ENCODE peak calls at places on chromosome 10, in five cellular contexts. R, T, P, V and F are unnamed samples.

GRCh38 chr10:70738425-70739121 is 46.6 kb downstream of the TBATA start:
- DNase-seq in P (no peak), T (no peak), V (no peak), R (no peak), F (no peak)

GRCh38 chr10:97584060-97584797 is at the start of gene HOGA1:
- DNase-seq in R (peak; percentile 55), T (no peak), P (no peak), V (peak; percentile 44), F (peak; percentile 89)

GRCh38 chr10:84768132-84768531 is 439.7 kb downstream of the CCSER2 start:
- DNase-seq in V (no peak), R (no peak), P (no peak), T (no peak), F (no peak)

GRCh38 chr10:1227505-1228402 is 171.6 kb downstream of the WDR37 start:
- DNase-seq in P (no peak), V (no peak), R (no peak), T (no peak), F (no peak)

GRCh38 chr10:43945908-43946307 is 297.2 kb upstream of the ZNF32 start:
- DNase-seq in T (no peak), V (no peak), P (no peak), R (no peak), F (no peak)

GRCh38 chr10:37275216-37275777 is 149.9 kb downstream of the ANKRD30A start:
- DNase-seq in R (no peak), V (no peak), P (no peak), T (no peak), F (no peak)

GRCh38 chr10:35388682-35389081 is 52.4 kb downstream of the CCNY start:
- DNase-seq in R (no peak), V (no peak), P (no peak), T (no peak), F (no peak)

GRCh38 chr10:43202224-43202656 is 64.0 kb downstream of the CSGALNACT2 start:
- DNase-seq in V (peak; percentile 23), T (no peak), R (no peak), P (no peak), F (peak; percentile 77)

GRCh38 chr10:112356686-112357085 is 17.2 kb upstream of the ACSL5 start:
- DNase-seq in P (no peak), V (no peak), R (no peak), T (no peak), F (no peak)

GRCh38 chr10:71316081-71316785 is 2.8 kb upstream of the SLC29A3 start:
- DNase-seq in R (peak; percentile 4), P (no peak), T (no peak), V (peak; percentile 16), F (no peak)

GRCh38 chr10:97632949-97633884 is at the start of gene MORN4:
- DNase-seq in P (peak; percentile 88), V (peak; percentile 93), T (peak; percentile 89), R (peak; percentile 84), F (peak; percentile 97)

GRCh38 chr10:6269953-6270867 is 67.5 kb downstream of the PFKFB3 start:
- DNase-seq in T (no peak), V (peak; percentile 54), R (peak; percentile 19), P (no peak), F (no peak)

GRCh38 chr10:31031205-31031665 is 430 bp downstream of the ZNF438 start:
- DNase-seq in V (peak; percentile 90), T (no peak), P (no peak), R (no peak), F (no peak)

GRCh38 chr10:122464575-122464974 is 3.2 kb downstream of the HTRA1 start:
- DNase-seq in R (no peak), T (no peak), P (no peak), V (no peak), F (no peak)

GRCh38 chr10:59434463-59435326 is 72.3 kb upstream of the FAM13C start:
- DNase-seq in T (no peak), P (no peak), V (peak; percentile 10), R (peak; percentile 41), F (no peak)

GRCh38 chr10:67804395-67804678 is 33.7 kb downstream of the DNAJC12 start:
- DNase-seq in T (no peak), R (no peak), P (no peak), V (no peak), F (no peak)

GRCh38 chr10:100715101-100715444 is 30.3 kb upstream of the PAX2 start:
- DNase-seq in P (no peak), V (no peak), R (no peak), T (no peak), F (no peak)
- H2BK5ac ChIP-seq in P (no peak overlapping the region), V (no peak overlapping the region), R (no peak overlapping the region), T (no peak overlapping the region), F (peak overlapping the region; percentile 32)

GRCh38 chr10:78401882-78402367 is 368.3 kb downstream of the RPS24 start:
- DNase-seq in P (no peak), T (no peak), R (no peak), V (no peak), F (peak; percentile 82)
- H2BK5ac ChIP-seq in P (no peak overlapping the region), T (no peak overlapping the region), R (no peak overlapping the region), V (no peak overlapping the region), F (no peak overlapping the region)

DNA sequence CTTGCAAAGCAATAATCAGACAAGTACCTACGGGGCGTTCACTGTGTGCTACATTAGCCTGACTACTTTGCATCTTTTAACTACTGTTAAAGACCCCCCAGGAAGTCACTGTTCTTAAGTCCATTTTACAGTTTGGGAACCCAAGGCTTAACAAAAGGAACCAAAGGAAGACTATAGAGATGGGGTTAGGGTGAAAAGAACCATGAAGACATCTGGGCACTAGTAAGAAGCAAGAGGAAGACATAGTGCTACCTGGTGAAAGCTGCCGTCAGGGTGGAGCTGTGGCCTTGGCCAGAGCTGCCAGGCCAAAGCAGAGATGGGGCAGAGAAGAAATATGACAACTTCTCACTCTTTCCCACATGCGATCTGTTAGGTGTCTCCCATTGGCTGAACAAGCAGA is 85.3 kb downstream of the ARID5B start:
- DNase-seq in T (no peak), P (no peak), V (no peak), R (no peak), F (no peak)
- H2BK5ac ChIP-seq in T (no peak overlapping the region), P (no peak overlapping the region), V (no peak overlapping the region), R (no peak overlapping the region), F (no peak overlapping the region)

GRCh38 chr10:69327463-69328345 is 49.4 kb downstream of the HK1 start:
- DNase-seq in R (peak; percentile 63), V (peak; percentile 52), P (peak; percentile 41), T (no peak), F (no peak)

GRCh38 chr10:69324583-69324982 is 46.3 kb downstream of the HK1 start:
- DNase-seq in V (peak; percentile 54), T (no peak), P (peak; percentile 48), R (no peak), F (no peak)

GRCh38 chr10:69328346-69328687 is 50.0 kb downstream of the HK1 start:
- DNase-seq in V (no peak), T (no peak), R (no peak), P (no peak), F (no peak)

GRCh38 chr10:69329721-69330178 is 51.5 kb downstream of the HK1 start:
- DNase-seq in V (no peak), T (no peak), R (no peak), P (no peak), F (peak; percentile 89)

GRCh38 chr10:69326692-69327091 is 48.4 kb downstream of the HK1 start:
- DNase-seq in V (no peak), T (no peak), P (no peak), R (no peak), F (no peak)
- H2BK5ac ChIP-seq in V (no peak overlapping the region), T (no peak overlapping the region), P (no peak overlapping the region), R (no peak overlapping the region), F (no peak overlapping the region)

GRCh38 chr10:93280699-93281366 is 201.3 kb downstream of the MYOF start:
- DNase-seq in R (no peak), T (no peak), V (no peak), P (no peak), F (peak; percentile 99)

GRCh38 chr10:93277360-93277759 is 203.7 kb downstream of the CYP26A1 start:
- DNase-seq in R (no peak), V (no peak), P (no peak), T (no peak), F (no peak)

GRCh38 chr10:93280121-93280698 is 201.9 kb downstream of the MYOF start:
- DNase-seq in V (no peak), P (no peak), T (no peak), R (no peak), F (no peak)

DNA sequence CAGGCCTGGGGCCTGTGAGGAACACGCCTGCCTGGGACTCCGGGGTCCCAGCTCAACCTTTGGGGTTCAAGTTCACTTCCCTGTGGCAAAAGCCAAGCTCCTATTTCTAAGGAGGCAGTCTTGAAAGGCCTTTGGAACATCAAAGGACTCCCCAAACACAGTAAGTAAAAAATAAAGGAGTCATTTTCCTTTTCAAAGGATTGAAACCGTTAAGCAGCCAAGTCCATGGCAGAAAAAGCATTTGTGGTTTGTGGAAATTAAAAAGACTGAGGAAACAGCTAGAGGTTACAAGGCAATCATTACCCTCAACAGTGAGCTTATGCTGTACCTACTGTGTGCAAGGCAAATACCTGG is 200.8 kb downstream of the MYOF start:
- DNase-seq in V (no peak), P (no peak), T (no peak), R (no peak), F (no peak)
- H2BK5ac ChIP-seq in V (no peak overlapping the region), P (no peak overlapping the region), T (no peak overlapping the region), R (no peak overlapping the region), F (peak overlapping the region; percentile 100)

GRCh38 chr10:128542659-128543058 is 416.4 kb upstream of the MKI67 start:
- DNase-seq in T (no peak), R (no peak), V (no peak), P (peak; percentile 76), F (no peak)

GRCh38 chr10:128540806-128541739 is 414.9 kb upstream of the MKI67 start:
- DNase-seq in P (peak; percentile 38), R (no peak), V (peak; percentile 19), T (peak; percentile 36), F (peak; percentile 56)

GRCh38 chr10:128539784-128540759 is 413.8 kb upstream of the MKI67 start:
- DNase-seq in V (peak; percentile 17), R (no peak), T (no peak), P (no peak), F (peak; percentile 39)

GRCh38 chr10:128545216-128545615 is 419.0 kb upstream of the MKI67 start:
- DNase-seq in T (no peak), P (no peak), V (no peak), R (no peak), F (no peak)

GRCh38 chr10:128543186-128543585 is 417.0 kb upstream of the MKI67 start:
- DNase-seq in V (no peak), T (no peak), P (peak; percentile 58), R (no peak), F (no peak)
- H2BK5ac ChIP-seq in V (no peak overlapping the region), T (no peak overlapping the region), P (peak overlapping the region; percentile 76), R (no peak overlapping the region), F (no peak overlapping the region)